ENCODE peak calls at places on chromosomes 11 and 22, in seven cellular contexts. W, J, A, C, U, R and E are unnamed samples.

GRCh38 chr11:82750643-82751139 is 17.0 kb upstream of the FAM181B start:
- DNase-seq in R (peak; percentile 30), J (no peak), W (no peak), A (no peak), U (no peak), C (no peak), E (no peak)

GRCh38 chr22:40463017-40463631 is 92.7 kb downstream of the SGSM3 start:
- DNase-seq in U (no peak), A (no peak), R (no peak), W (no peak), J (no peak), C (no peak), E (no peak)

GRCh38 chr22:32622004-32622761 is 147.6 kb downstream of the FBXO7 start:
- DNase-seq in C (no peak), W (peak; percentile 40), J (peak; percentile 51), R (no peak), U (no peak), A (no peak), E (no peak)

GRCh38 chr11:88538088-88538487 is 200.6 kb upstream of the CTSC start:
- DNase-seq in R (no peak), U (no peak), A (no peak), J (no peak), C (no peak), W (no peak), E (no peak)

GRCh38 chr11:24754406-24754805 is 257.6 kb downstream of the LUZP2 start:
- DNase-seq in U (no peak), C (no peak), W (no peak), J (no peak), A (no peak), R (no peak), E (no peak)

GRCh38 chr11:71252434-71252781 is at the start of gene SHANK2:
- DNase-seq in C (no peak), U (peak; percentile 57), W (no peak), J (no peak), A (no peak), R (no peak), E (peak; percentile 84)

GRCh38 chr11:22192642-22193347 is at the start of gene ANO5:
- DNase-seq in R (peak; percentile 18), C (no peak), W (peak; percentile 77), J (peak; percentile 51), U (peak; percentile 70), A (peak; percentile 37), E (peak; percentile 74)

GRCh38 chr11:13216019-13217006 is 61.3 kb upstream of the BMAL1 start:
- DNase-seq in W (peak; percentile 37), A (no peak), R (no peak), U (no peak), C (peak; percentile 53), J (no peak), E (peak; percentile 58)

GRCh38 chr11:25423436-25424184 is 908.3 kb upstream of the ANO3 start:
- DNase-seq in U (no peak), C (no peak), R (no peak), W (no peak), J (no peak), A (no peak), E (no peak)

GRCh38 chr11:82326853-82327252 is 406.8 kb downstream of the FAM181B start:
- DNase-seq in J (no peak), U (no peak), C (no peak), R (no peak), W (no peak), A (no peak), E (peak; percentile 37)

GRCh38 chr11:44600739-44601416 is 35.4 kb downstream of the CD82 start:
- DNase-seq in W (no peak), R (no peak), A (peak; percentile 45), C (no peak), U (no peak), J (no peak), E (no peak)

GRCh38 chr11:93857413-93858185 is 7.2 kb upstream of the VSTM5 start:
- DNase-seq in J (no peak), R (no peak), C (no peak), U (no peak), W (no peak), A (no peak), E (no peak)

GRCh38 chr11:9280655-9281301 is 15.6 kb upstream of the DENND5A start:
- DNase-seq in J (no peak), W (no peak), A (no peak), U (no peak), R (peak; percentile 10), C (no peak), E (no peak)

GRCh38 chr22:36998620-36999351 is 20.5 kb downstream of the TST start:
- DNase-seq in W (no peak), J (no peak), C (no peak), A (no peak), R (no peak), U (no peak), E (no peak)

GRCh38 chr11:74681686-74682651 is 49.3 kb downstream of the CHRDL2 start:
- DNase-seq in A (no peak), U (peak; percentile 65), W (peak; percentile 69), R (peak; percentile 47), J (peak; percentile 32), C (no peak), E (peak; percentile 34)

GRCh38 chr22:38199826-38200559 is 1.8 kb upstream of the MAFF start:
- DNase-seq in U (no peak), R (no peak), W (no peak), A (no peak), C (no peak), J (no peak), E (no peak)

GRCh38 chr11:49302360-49302759 is 94.0 kb upstream of the FOLH1 start:
- DNase-seq in R (no peak), C (no peak), J (no peak), W (no peak), A (no peak), U (no peak), E (no peak)

GRCh38 chr11:47571895-47572294 is 6.5 kb downstream of the PTPMT1 start:
- DNase-seq in J (no peak), A (no peak), W (no peak), C (no peak), R (no peak), U (no peak), E (no peak)

GRCh38 chr11:84384637-84385227 is 1098.6 kb upstream of the CCDC90B start:
- DNase-seq in J (peak; percentile 33), W (peak; percentile 16), C (no peak), R (peak; percentile 32), A (no peak), U (peak; percentile 60), E (no peak)

GRCh38 chr11:58286249-58286648 is 18.2 kb upstream of the OR10W1 start:
- DNase-seq in W (no peak), C (no peak), A (peak; percentile 3), U (no peak), R (no peak), J (no peak), E (no peak)

GRCh38 chr11:120337133-120337895 is 1.1 kb downstream of the ARHGEF12 start:
- DNase-seq in A (no peak), J (peak; percentile 63), R (peak; percentile 38), W (peak; percentile 33), C (no peak), U (peak; percentile 50), E (no peak)

GRCh38 chr11:133907216-133907615 is 49.6 kb downstream of the IGSF9B start:
- DNase-seq in A (no peak), R (no peak), J (no peak), U (no peak), W (no peak), C (no peak), E (no peak)

GRCh38 chr22:37485006-37485713 is 1.0 kb downstream of the MFNG start:
- DNase-seq in J (no peak), C (no peak), U (no peak), W (no peak), R (no peak), A (peak; percentile 56), E (peak; percentile 85)

GRCh38 chr11:11095971-11096370 is 238.1 kb upstream of the ZBED5 start:
- DNase-seq in A (no peak), C (no peak), W (no peak), J (no peak), U (no peak), R (no peak), E (no peak)

GRCh38 chr22:43200555-43200954 is 13.6 kb upstream of the TTLL12 start:
- DNase-seq in A (no peak), R (no peak), J (no peak), U (no peak), C (no peak), W (no peak), E (no peak)

GRCh38 chr11:45021692-45022130 is 71.0 kb upstream of the TP53I11 start:
- DNase-seq in W (peak; percentile 88), J (peak; percentile 51), U (peak; percentile 42), C (peak; percentile 82), A (no peak), R (no peak), E (no peak)

GRCh38 chr22:46604306-46604690 is 15.9 kb upstream of the GRAMD4 start:
- DNase-seq in R (peak; percentile 29), C (no peak), J (no peak), W (peak; percentile 24), U (no peak), A (no peak), E (peak; percentile 82)

GRCh38 chr11:65615950-65616574 is 486 bp downstream of the PCNX3 start:
- DNase-seq in C (no peak), J (no peak), U (no peak), W (peak; percentile 75), A (peak; percentile 79), R (no peak), E (no peak)